ENCODE peak calls at places on chromosomes 13 and 19, in ten cellular contexts. Z is M059J; L is lung; J is NCI-H510A treated with DMSO at 0.1 percent for 48 hours; B is esophagus squamous epithelium; M is effector memory CD4-positive, alpha-beta T cell; O is dermis blood vessel endothelial cell; H is hepatic stellate cell; Q is lower lobe of right lung; G is K562. T is an unnamed sample.

GRCh38 chr19:21699197-21699596 is 68.2 kb downstream of the ZNF100 start:
- DNase-seq in Q (no peak), O (no peak), H (no peak), G (no peak), J (no peak), Z (no peak), L (no peak), M (no peak), B (no peak), T (no peak)

GRCh38 chr13:44373601-44374347 is at the start of gene SERP2:
- DNase-seq in G (no peak), H (peak; percentile 41), O (peak; percentile 10), L (no peak), Z (peak; percentile 8), B (no peak), J (no peak), Q (no peak), M (no peak), T (no peak)

GRCh38 chr19:48415395-48415794 is 21.9 kb downstream of the GRIN2D start:
- DNase-seq in Z (peak; percentile 48), G (peak; percentile 88), B (no peak), J (no peak), O (peak; percentile 91), Q (peak; percentile 89), L (peak; percentile 80), M (peak; percentile 59), H (no peak), T (peak; percentile 81)

GRCh38 chr19:50835785-50836542 is 2.6 kb upstream of the KLK15 start:
- DNase-seq in Q (peak; percentile 79), L (peak; percentile 64), J (peak; percentile 43), G (peak; percentile 96), M (peak; percentile 28), O (peak; percentile 75), H (peak; percentile 67), B (no peak), Z (peak; percentile 70), T (peak; percentile 82)

GRCh38 chr19:53254451-53255341 is at the start of gene ZNF677:
- DNase-seq in J (no peak), M (peak; percentile 55), B (peak; percentile 38), G (peak; percentile 47), H (peak; percentile 91), L (peak; percentile 88), Z (peak; percentile 70), O (peak; percentile 94), Q (peak; percentile 93), T (peak; percentile 75)

GRCh38 chr19:16233836-16234551 is 36.3 kb downstream of the AP1M1 start:
- DNase-seq in L (no peak), Z (no peak), H (no peak), Q (no peak), O (no peak), M (no peak), J (no peak), B (no peak), G (no peak), T (no peak)

GRCh38 chr19:48639483-48640375 is 2.5 kb upstream of the DBP start:
- DNase-seq in Z (no peak), L (no peak), J (no peak), G (peak; percentile 57), B (no peak), Q (no peak), H (no peak), M (no peak), O (no peak), T (no peak)

GRCh38 chr13:67878376-67878775 is 648.2 kb upstream of the PCDH9 start:
- DNase-seq in Z (no peak), Q (no peak), B (no peak), G (no peak), M (no peak), L (no peak), O (no peak), J (no peak), H (no peak), T (no peak)

GRCh38 chr19:50646074-50646807 is 3.0 kb upstream of the C19orf81 start:
- DNase-seq in G (peak; percentile 55), O (peak; percentile 34), M (no peak), B (no peak), L (no peak), Q (no peak), H (peak; percentile 63), J (no peak), Z (peak; percentile 68), T (no peak)